ENCODE peak calls at places on chromosomes 11 and 22, in seven cellular contexts. One of them, this sample, is unnamed.

GRCh38 chr22:24843048-24843447 is 37.0 kb downstream of the SGSM1 start:
- DNase-seq in ovary: no peak
- DNase-seq in Calu3: no peak
- DNase-seq in kidney epithelial cell: no peak
- DNase-seq in mucosa of descending colon: no peak
- DNase-seq in SK-N-SH: no peak
- DNase-seq in astrocyte: no peak
- DNase-seq in this sample: no peak

GRCh38 chr22:30637701-30638114 is 2.1 kb downstream of the SLC35E4 start:
- DNase-seq in ovary: no peak
- DNase-seq in Calu3: no peak
- DNase-seq in kidney epithelial cell: no peak
- DNase-seq in mucosa of descending colon: no peak
- DNase-seq in SK-N-SH: peak
- DNase-seq in astrocyte: no peak
- DNase-seq in this sample: no peak

GRCh38 chr11:120151536-120151935 is 13.6 kb upstream of the TRIM29 start:
- DNase-seq in ovary: no peak
- DNase-seq in Calu3: no peak
- DNase-seq in kidney epithelial cell: no peak
- DNase-seq in mucosa of descending colon: no peak
- DNase-seq in SK-N-SH: no peak
- DNase-seq in astrocyte: peak
- DNase-seq in this sample: no peak

GRCh38 chr11:121929581-121929980 is 186.4 kb downstream of the BLID start:
- DNase-seq in ovary: peak
- DNase-seq in Calu3: no peak
- DNase-seq in kidney epithelial cell: no peak
- DNase-seq in mucosa of descending colon: no peak
- DNase-seq in SK-N-SH: peak
- DNase-seq in astrocyte: peak
- DNase-seq in this sample: no peak

GRCh38 chr22:47452184-47452583 is 689.7 kb downstream of the TBC1D22A start:
- DNase-seq in ovary: no peak
- DNase-seq in Calu3: no peak
- DNase-seq in kidney epithelial cell: no peak
- DNase-seq in mucosa of descending colon: no peak
- DNase-seq in SK-N-SH: peak
- DNase-seq in astrocyte: no peak
- DNase-seq in this sample: no peak

GRCh38 chr11:110490886-110491285 is 61.1 kb downstream of the FDX1 start:
- DNase-seq in ovary: no peak
- DNase-seq in Calu3: no peak
- DNase-seq in kidney epithelial cell: peak
- DNase-seq in mucosa of descending colon: no peak
- DNase-seq in SK-N-SH: no peak
- DNase-seq in astrocyte: peak
- DNase-seq in this sample: peak

GRCh38 chr22:35357883-35358621 is 22.8 kb upstream of the HMOX1 start:
- DNase-seq in ovary: no peak
- DNase-seq in Calu3: no peak
- DNase-seq in kidney epithelial cell: peak
- DNase-seq in mucosa of descending colon: no peak
- DNase-seq in SK-N-SH: no peak
- DNase-seq in astrocyte: peak
- DNase-seq in this sample: no peak

GRCh38 chr22:21876486-21877176 is 9.2 kb upstream of the MAPK1 start:
- DNase-seq in ovary: no peak
- DNase-seq in Calu3: no peak
- DNase-seq in kidney epithelial cell: no peak
- DNase-seq in mucosa of descending colon: no peak
- DNase-seq in SK-N-SH: peak
- DNase-seq in astrocyte: peak
- DNase-seq in this sample: no peak

GRCh38 chr11:133019545-133019944 is 512.8 kb downstream of the OPCML start:
- DNase-seq in ovary: no peak
- DNase-seq in Calu3: no peak
- DNase-seq in kidney epithelial cell: no peak
- DNase-seq in mucosa of descending colon: no peak
- DNase-seq in SK-N-SH: no peak
- DNase-seq in astrocyte: no peak
- DNase-seq in this sample: no peak

GRCh38 chr22:25563757-25564319 is 637 bp upstream of the GRK3 start:
- DNase-seq in ovary: peak
- DNase-seq in Calu3: no peak
- DNase-seq in kidney epithelial cell: no peak
- DNase-seq in mucosa of descending colon: peak
- DNase-seq in SK-N-SH: no peak
- DNase-seq in astrocyte: no peak
- DNase-seq in this sample: peak

GRCh38 chr22:41832553-41833368 is at the start of gene SREBF2:
- DNase-seq in ovary: peak
- DNase-seq in Calu3: peak
- DNase-seq in kidney epithelial cell: peak
- DNase-seq in mucosa of descending colon: peak
- DNase-seq in SK-N-SH: peak
- DNase-seq in astrocyte: peak
- DNase-seq in this sample: peak
- TF ChIP-seq CTCF in ovary: no peak
- TF ChIP-seq CTCF in Calu3: no peak
- TF ChIP-seq CTCF in kidney epithelial cell: no peak
- TF ChIP-seq CTCF in mucosa of descending colon: no peak
- TF ChIP-seq CTCF in SK-N-SH: no peak
- TF ChIP-seq CTCF in astrocyte: no peak
- TF ChIP-seq CTCF in this sample: no peak

DNA sequence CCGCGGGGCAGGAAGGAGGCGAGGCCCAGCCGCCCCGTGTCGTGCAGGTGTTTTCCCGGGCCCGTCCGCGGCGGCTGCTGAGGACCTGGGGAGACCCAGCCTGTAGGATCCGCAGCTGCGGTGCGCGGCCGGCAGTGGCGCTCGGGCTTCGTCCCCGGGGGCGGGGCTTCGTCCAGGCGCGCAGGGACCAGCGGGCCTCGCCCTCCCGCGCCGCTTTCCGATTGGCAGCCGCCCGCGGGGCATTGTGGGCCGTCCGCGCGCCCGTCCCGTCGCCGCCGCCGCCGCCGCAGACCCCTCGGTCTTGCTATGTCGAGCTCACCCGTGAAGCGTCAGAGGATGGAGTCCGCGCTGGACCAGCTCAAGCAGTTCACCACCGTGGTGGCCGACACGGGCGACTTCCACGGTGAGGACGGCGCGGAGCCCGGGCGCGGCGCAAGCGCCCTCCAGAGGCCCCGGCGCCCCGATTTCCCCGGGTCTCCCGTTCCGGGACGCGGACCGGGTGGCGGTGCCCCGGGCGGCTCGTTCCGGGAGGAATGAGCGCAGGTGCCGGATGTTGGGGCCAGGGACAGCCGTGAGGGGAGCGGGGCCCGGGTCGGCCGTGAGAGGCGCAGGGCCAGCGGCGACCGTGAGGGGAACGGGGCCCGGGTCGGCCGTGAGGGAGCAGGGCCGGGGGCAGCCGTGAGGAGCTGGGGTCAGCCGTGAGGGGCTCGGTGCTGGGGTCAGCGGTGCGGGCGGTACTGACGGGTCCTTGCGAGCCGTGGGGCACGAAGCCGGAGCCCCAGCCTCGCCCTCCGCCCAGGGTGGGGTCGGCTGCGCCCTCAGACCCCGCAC is at the start of gene TALDO1:
- DNase-seq in ovary: peak
- DNase-seq in Calu3: peak
- DNase-seq in kidney epithelial cell: no peak
- DNase-seq in mucosa of descending colon: peak
- DNase-seq in SK-N-SH: peak
- DNase-seq in astrocyte: peak
- DNase-seq in this sample: peak
- TF ChIP-seq CTCF in ovary: no peak
- TF ChIP-seq CTCF in Calu3: no peak
- TF ChIP-seq CTCF in kidney epithelial cell: peak
- TF ChIP-seq CTCF in mucosa of descending colon: no peak
- TF ChIP-seq CTCF in SK-N-SH: no peak
- TF ChIP-seq CTCF in astrocyte: no peak
- TF ChIP-seq CTCF in this sample: no peak

DNA sequence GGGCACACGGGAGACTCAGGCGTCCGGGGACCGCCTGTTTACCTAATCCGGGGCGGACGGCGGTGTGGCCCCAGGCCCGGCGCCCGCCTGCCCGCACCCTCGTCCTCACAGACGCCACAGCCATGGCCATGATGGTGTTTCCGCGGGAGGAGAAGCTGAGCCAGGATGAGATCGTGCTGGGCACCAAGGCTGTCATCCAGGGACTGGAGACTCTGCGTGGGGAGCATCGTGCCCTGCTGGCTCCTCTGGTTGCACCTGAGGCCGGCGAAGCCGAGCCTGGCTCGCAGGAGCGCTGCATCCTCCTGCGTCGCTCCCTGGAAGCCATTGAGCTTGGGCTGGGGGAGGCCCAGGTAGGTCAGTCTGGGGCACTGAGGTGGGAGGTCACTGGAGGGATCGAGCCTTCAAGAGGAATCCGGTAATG is 10.0 kb upstream of the RAB1B start:
- DNase-seq in ovary: no peak
- DNase-seq in Calu3: no peak
- DNase-seq in kidney epithelial cell: no peak
- DNase-seq in mucosa of descending colon: no peak
- DNase-seq in SK-N-SH: no peak
- DNase-seq in astrocyte: no peak
- DNase-seq in this sample: no peak
- TF ChIP-seq CTCF in ovary: no peak
- TF ChIP-seq CTCF in Calu3: no peak
- TF ChIP-seq CTCF in kidney epithelial cell: no peak
- TF ChIP-seq CTCF in mucosa of descending colon: no peak
- TF ChIP-seq CTCF in SK-N-SH: peak
- TF ChIP-seq CTCF in astrocyte: no peak
- TF ChIP-seq CTCF in this sample: peak

GRCh38 chr11:62791501-62792192 is at the start of gene TMEM223:
- DNase-seq in ovary: peak
- DNase-seq in Calu3: peak
- DNase-seq in kidney epithelial cell: no peak
- DNase-seq in mucosa of descending colon: peak
- DNase-seq in SK-N-SH: peak
- DNase-seq in astrocyte: peak
- DNase-seq in this sample: peak
- TF ChIP-seq CTCF in ovary: no peak
- TF ChIP-seq CTCF in Calu3: peak
- TF ChIP-seq CTCF in kidney epithelial cell: no peak
- TF ChIP-seq CTCF in mucosa of descending colon: no peak
- TF ChIP-seq CTCF in SK-N-SH: no peak
- TF ChIP-seq CTCF in astrocyte: no peak
- TF ChIP-seq CTCF in this sample: no peak

GRCh38 chr11:66311965-66312548 is 4.8 kb downstream of the CD248 start:
- DNase-seq in ovary: peak
- DNase-seq in Calu3: peak
- DNase-seq in kidney epithelial cell: peak
- DNase-seq in mucosa of descending colon: peak
- DNase-seq in SK-N-SH: peak
- DNase-seq in astrocyte: peak
- DNase-seq in this sample: peak

GRCh38 chr11:66312549-66313320 is 4.1 kb downstream of the CD248 start:
- DNase-seq in ovary: peak
- DNase-seq in Calu3: peak
- DNase-seq in kidney epithelial cell: peak
- DNase-seq in mucosa of descending colon: peak
- DNase-seq in SK-N-SH: peak
- DNase-seq in astrocyte: peak
- DNase-seq in this sample: peak

GRCh38 chr11:66310324-66310723 is 6.5 kb downstream of the CD248 start:
- DNase-seq in ovary: no peak
- DNase-seq in Calu3: no peak
- DNase-seq in kidney epithelial cell: no peak
- DNase-seq in mucosa of descending colon: no peak
- DNase-seq in SK-N-SH: no peak
- DNase-seq in astrocyte: no peak
- DNase-seq in this sample: no peak

GRCh38 chr11:66313321-66314185 is 3.3 kb downstream of the CD248 start:
- DNase-seq in ovary: no peak
- DNase-seq in Calu3: no peak
- DNase-seq in kidney epithelial cell: no peak
- DNase-seq in mucosa of descending colon: no peak
- DNase-seq in SK-N-SH: peak
- DNase-seq in astrocyte: no peak
- DNase-seq in this sample: no peak

DNA sequence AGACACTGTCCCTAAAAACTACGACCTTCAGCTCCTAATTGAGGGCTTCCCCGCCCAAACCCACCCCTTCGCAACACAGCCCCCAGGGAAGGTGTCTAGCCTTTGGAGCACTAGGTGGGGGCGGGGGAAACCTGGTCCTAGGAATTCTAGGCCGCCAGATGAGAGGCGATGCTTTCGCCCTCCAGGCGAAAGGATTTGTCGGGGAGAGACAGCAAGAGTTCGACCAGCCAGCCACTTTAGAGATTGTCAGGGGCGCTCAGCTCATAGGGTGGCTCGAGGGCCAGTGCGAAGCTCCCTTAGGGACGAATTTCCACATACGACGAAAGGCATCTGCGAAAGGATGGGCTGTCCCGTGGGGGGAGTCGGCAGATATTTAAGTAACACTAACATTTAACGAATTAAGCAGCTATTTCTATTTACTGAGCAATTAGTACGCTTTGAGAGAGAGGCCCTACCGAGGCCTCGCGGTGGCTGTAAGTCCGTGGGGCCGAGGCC is 5.3 kb downstream of the CD248 start:
- DNase-seq in ovary: no peak
- DNase-seq in Calu3: no peak
- DNase-seq in kidney epithelial cell: no peak
- DNase-seq in mucosa of descending colon: no peak
- DNase-seq in SK-N-SH: no peak
- DNase-seq in astrocyte: no peak
- DNase-seq in this sample: no peak
- TF ChIP-seq CTCF in ovary: no peak
- TF ChIP-seq CTCF in Calu3: no peak
- TF ChIP-seq CTCF in kidney epithelial cell: no peak
- TF ChIP-seq CTCF in mucosa of descending colon: no peak
- TF ChIP-seq CTCF in SK-N-SH: no peak
- TF ChIP-seq CTCF in astrocyte: peak
- TF ChIP-seq CTCF in this sample: no peak

DNA sequence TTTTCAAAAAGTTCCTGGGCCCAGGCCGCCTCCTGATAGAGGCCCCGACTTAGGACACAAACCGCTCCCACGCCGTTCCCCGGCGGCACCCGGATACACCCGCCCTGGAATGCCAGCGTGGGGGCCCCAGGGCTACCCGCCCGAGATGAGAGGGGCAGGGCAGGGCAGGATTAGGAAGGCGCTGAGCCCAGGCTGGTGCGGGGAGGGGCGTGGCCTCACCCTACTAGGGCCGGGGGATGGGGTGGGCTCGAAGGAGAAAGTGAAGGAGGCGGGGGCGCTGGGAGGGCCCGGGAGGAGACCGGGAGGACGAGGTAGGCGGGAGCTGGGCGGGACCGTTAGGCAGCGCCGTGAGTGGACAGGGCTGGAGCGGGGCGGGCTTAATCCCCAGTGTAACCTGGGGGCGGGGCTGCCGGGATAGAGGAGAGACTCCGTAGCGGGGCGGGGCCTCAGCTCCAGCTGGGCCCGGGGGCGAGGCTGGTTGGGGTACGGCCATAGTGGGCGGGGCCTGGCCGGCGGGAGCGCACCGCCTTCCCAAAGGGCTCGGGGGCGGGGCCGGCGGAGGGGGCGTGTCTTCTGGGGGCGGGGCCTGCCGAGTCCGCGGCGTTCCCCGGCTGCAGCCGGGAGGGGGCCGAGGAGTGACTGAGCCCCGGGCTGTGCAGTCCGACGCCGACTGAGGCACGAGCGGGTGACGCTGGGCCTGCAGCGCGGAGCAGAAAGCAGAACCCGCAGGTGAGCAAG is at the start of gene CD82:
- DNase-seq in ovary: peak
- DNase-seq in Calu3: peak
- DNase-seq in kidney epithelial cell: peak
- DNase-seq in mucosa of descending colon: peak
- DNase-seq in SK-N-SH: peak
- DNase-seq in astrocyte: peak
- DNase-seq in this sample: peak
- TF ChIP-seq CTCF in ovary: no peak
- TF ChIP-seq CTCF in Calu3: no peak
- TF ChIP-seq CTCF in kidney epithelial cell: no peak
- TF ChIP-seq CTCF in mucosa of descending colon: peak
- TF ChIP-seq CTCF in SK-N-SH: peak
- TF ChIP-seq CTCF in astrocyte: no peak
- TF ChIP-seq CTCF in this sample: peak